ENCODE peak calls at places on chromosomes 5 and 9, in ten cellular contexts. G is AG04450; B is body of pancreas; M is CD4-positive, alpha-beta T cell; P is hepatocyte; D is PC-3; V is heart right ventricle; C is CD8-positive, alpha-beta T cell; N is SK-N-MC; X is uterus. W is an unnamed sample.

GRCh38 chr5:181071257-181071656 is 31.2 kb downstream of the BTNL9 start:
- DNase-seq in G (no peak), B (no peak), M (no peak), P (no peak), D (no peak), V (no peak), C (no peak), N (no peak), X (no peak), W (no peak)

GRCh38 chr5:127562252-127562651 is 44.8 kb downstream of the PRRC1 start:
- DNase-seq in G (no peak), B (no peak), M (no peak), P (peak; percentile 30), D (peak; percentile 19), V (no peak), C (no peak), N (no peak), X (no peak), W (no peak)

GRCh38 chr9:78144663-78145377 is 91.1 kb upstream of the CEP78 start:
- DNase-seq in G (no peak), B (no peak), M (no peak), P (no peak), D (no peak), V (no peak), C (no peak), N (no peak), X (no peak), W (no peak)

GRCh38 chr9:10605388-10605787 is 7.4 kb downstream of the PTPRD start:
- DNase-seq in G (no peak), B (no peak), M (no peak), P (no peak), D (peak; percentile 17), V (no peak), C (no peak), N (no peak), X (no peak), W (no peak)

GRCh38 chr9:37032713-37033112 is 1.4 kb downstream of the PAX5 start:
- DNase-seq in G (no peak), B (no peak), M (no peak), P (no peak), D (no peak), V (no peak), C (no peak), N (no peak), X (no peak), W (no peak)

GRCh38 chr5:9316733-9317132 is 229.1 kb downstream of the SEMA5A start:
- DNase-seq in G (no peak), B (no peak), M (no peak), P (no peak), D (peak; percentile 75), V (no peak), C (no peak), N (no peak), X (no peak), W (no peak)

GRCh38 chr9:77475641-77476473 is 172.3 kb downstream of the GNA14 start:
- DNase-seq in G (no peak), B (no peak), M (peak; percentile 19), P (no peak), D (no peak), V (no peak), C (no peak), N (no peak), X (no peak), W (no peak)

GRCh38 chr5:2302169-2302568 is 419.4 kb upstream of the IRX4 start:
- DNase-seq in G (no peak), B (no peak), M (no peak), P (no peak), D (no peak), V (no peak), C (no peak), N (no peak), X (no peak), W (no peak)

GRCh38 chr5:113495402-113495801 is 7.1 kb upstream of the MCC start:
- DNase-seq in G (no peak), B (no peak), M (no peak), P (no peak), D (peak; percentile 57), V (no peak), C (no peak), N (no peak), X (no peak), W (no peak)

GRCh38 chr5:127909078-127909477 is 174.5 kb upstream of the SLC12A2 start:
- DNase-seq in G (no peak), B (peak; percentile 45), M (no peak), P (peak; percentile 27), D (peak; percentile 78), V (no peak), C (no peak), N (no peak), X (no peak), W (no peak)

GRCh38 chr5:53481887-53482716 is 1.7 kb downstream of the FST start:
- DNase-seq in G (no peak), B (peak; percentile 59), M (peak; percentile 17), P (peak; percentile 84), D (no peak), V (peak; percentile 80), C (peak; percentile 72), N (no peak), X (peak; percentile 74), W (no peak)

GRCh38 chr9:25129537-25129936 is 548.7 kb downstream of the TUSC1 start:
- DNase-seq in G (no peak), B (no peak), M (no peak), P (no peak), D (no peak), V (no peak), C (no peak), N (no peak), X (no peak), W (no peak)

DNA sequence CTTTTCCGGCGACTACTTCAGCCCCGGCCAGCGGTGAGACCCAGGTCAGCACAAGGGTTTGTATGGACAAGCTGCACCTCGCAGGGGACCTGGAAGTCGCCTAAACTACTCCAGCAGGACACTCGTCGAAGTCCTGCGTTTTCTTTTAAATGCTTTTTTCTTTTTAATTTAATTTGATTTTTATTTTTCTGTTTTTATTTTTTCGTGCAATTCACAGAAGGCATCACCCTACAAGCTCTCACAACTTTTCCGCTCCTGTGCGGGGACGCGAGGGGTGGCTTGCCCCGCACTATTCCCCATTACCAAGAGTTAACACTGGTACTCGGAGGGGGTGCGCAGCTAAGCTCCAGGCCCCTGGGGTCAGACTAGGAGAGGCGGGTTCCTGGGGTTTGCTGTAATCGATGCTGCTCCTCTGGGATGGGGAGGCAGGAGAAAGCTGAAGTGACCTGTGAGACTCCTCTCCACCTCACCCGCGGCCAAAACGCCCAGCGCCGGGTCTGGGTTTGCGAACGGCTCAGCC is 1.3 kb downstream of the EDIL3 start:
- DNase-seq in G (no peak), B (no peak), M (no peak), P (no peak), D (no peak), V (no peak), C (no peak), N (no peak), X (no peak), W (no peak)
- H3K27ac ChIP-seq in G (no peak overlapping the region), B (no peak overlapping the region), M (no peak overlapping the region), P (peak overlapping the region; percentile 68), D (peak overlapping the region; percentile 46), V (no peak overlapping the region), C (no peak overlapping the region), N (no peak overlapping the region), X (peak overlapping the region; percentile 74), W (no peak overlapping the region)

GRCh38 chr5:105167092-105167491 is 1604.5 kb upstream of the NUDT12 start:
- DNase-seq in G (no peak), B (no peak), M (no peak), P (no peak), D (peak; percentile 68), V (no peak), C (no peak), N (no peak), X (no peak), W (no peak)
- H3K27ac ChIP-seq in G (no peak overlapping the region), B (no peak overlapping the region), M (no peak overlapping the region), P (no peak overlapping the region), D (no peak overlapping the region), V (no peak overlapping the region), C (no peak overlapping the region), N (no peak overlapping the region), X (no peak overlapping the region), W (no peak overlapping the region)

DNA sequence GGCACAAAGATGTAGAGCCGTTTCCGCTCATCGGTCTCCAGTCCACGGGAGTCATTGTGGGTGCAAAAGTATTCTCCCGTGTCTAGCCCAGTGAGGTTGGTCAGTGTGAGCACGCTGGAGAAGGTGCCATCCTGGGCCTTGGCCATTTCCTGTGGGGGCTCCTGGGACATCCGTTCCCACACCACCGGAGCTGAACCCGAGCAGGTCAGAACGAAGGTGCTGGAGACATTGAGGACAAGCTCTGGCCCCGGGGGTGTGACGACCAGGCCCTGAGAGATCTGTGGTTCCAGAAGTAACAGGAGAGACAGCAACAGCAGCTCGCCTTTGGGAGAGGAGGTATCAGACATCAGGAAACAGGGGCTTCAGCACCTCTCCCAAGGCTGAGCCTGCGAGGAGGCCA is 20.1 kb downstream of the PDGFRB start:
- DNase-seq in G (no peak), B (no peak), M (no peak), P (no peak), D (no peak), V (peak; percentile 10), C (no peak), N (no peak), X (no peak), W (no peak)
- H3K27ac ChIP-seq in G (peak overlapping the region; percentile 40), B (no peak overlapping the region), M (no peak overlapping the region), P (no peak overlapping the region), D (no peak overlapping the region), V (no peak overlapping the region), C (no peak overlapping the region), N (no peak overlapping the region), X (peak overlapping the region; percentile 97), W (no peak overlapping the region)

GRCh38 chr9:124410321-124410913 is 4.8 kb downstream of the PSMB7 start:
- DNase-seq in G (no peak), B (no peak), M (no peak), P (no peak), D (no peak), V (no peak), C (no peak), N (no peak), X (no peak), W (no peak)

GRCh38 chr9:124411514-124412227 is 3.6 kb downstream of the PSMB7 start:
- DNase-seq in G (no peak), B (no peak), M (no peak), P (no peak), D (peak; percentile 64), V (no peak), C (no peak), N (no peak), X (no peak), W (peak; percentile 33)

GRCh38 chr9:124414612-124415011 is 630 bp downstream of the PSMB7 start:
- DNase-seq in G (no peak), B (no peak), M (no peak), P (no peak), D (no peak), V (no peak), C (no peak), N (no peak), X (no peak), W (no peak)

GRCh38 chr9:124409410-124409809 is 5.8 kb downstream of the PSMB7 start:
- DNase-seq in G (no peak), B (no peak), M (no peak), P (no peak), D (no peak), V (no peak), C (no peak), N (no peak), X (no peak), W (no peak)

DNA sequence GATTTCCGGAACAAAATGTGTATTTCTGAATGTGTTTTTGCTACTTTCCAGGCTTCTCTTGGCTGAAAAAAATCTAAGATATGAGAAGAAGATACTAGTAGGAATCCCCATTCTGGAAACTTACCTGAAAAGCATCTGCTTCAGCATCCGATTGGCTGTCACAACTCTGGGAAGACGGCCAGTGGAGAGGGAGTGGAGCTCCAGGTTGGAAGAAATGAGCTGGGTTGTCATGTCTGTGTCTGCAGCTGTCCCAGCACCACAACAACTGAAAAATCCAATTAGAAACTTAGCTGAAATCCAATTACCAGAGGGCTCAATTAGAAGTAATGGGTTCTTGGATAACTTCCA is 3.0 kb downstream of the PSMB7 start:
- DNase-seq in G (no peak), B (no peak), M (no peak), P (no peak), D (no peak), V (no peak), C (no peak), N (no peak), X (no peak), W (no peak)
- H3K27ac ChIP-seq in G (peak overlapping the region; percentile 78), B (no peak overlapping the region), M (no peak overlapping the region), P (no peak overlapping the region), D (peak overlapping the region; percentile 97), V (no peak overlapping the region), C (no peak overlapping the region), N (no peak overlapping the region), X (no peak overlapping the region), W (peak overlapping the region; percentile 98)

W was measured in epithelial cell of prostate.